ENCODE peak calls at places on chromosome X, in six cellular contexts. J is mesothelial cell of epicardium, B is skeletal muscle cell, G is MCF 10A, L is NCI-H82, S is Peyer's patch. K is an unnamed sample.

GRCh38 chrX:147875866-147876596 is 35.7 kb upstream of the FMR1 start:
- DNase-seq in B (no peak), L (no peak), J (no peak), S (no peak), G (peak; percentile 63), K (no peak)

GRCh38 chrX:102712967-102713677 is 874 bp downstream of the GPRASP2 start:
- DNase-seq in J (no peak), S (peak; percentile 59), B (no peak), L (peak; percentile 64), G (peak; percentile 49), K (peak; percentile 63)

GRCh38 chrX:131225078-131225477 is 64.0 kb downstream of the IGSF1 start:
- DNase-seq in B (no peak), J (no peak), L (no peak), S (no peak), G (no peak), K (no peak)

GRCh38 chrX:136030357-136031225 is 45.4 kb downstream of the SLC9A6 start:
- DNase-seq in B (peak; percentile 39), L (no peak), G (no peak), S (peak; percentile 65), J (no peak), K (peak; percentile 52)

GRCh38 chrX:55187281-55187680 is 32.9 kb upstream of the PAGE5 start:
- DNase-seq in S (no peak), B (no peak), G (peak; percentile 34), L (no peak), J (no peak), K (no peak)

GRCh38 chrX:138001219-138001618 is 435.3 kb downstream of the ZIC3 start:
- DNase-seq in G (no peak), B (no peak), J (no peak), L (no peak), S (no peak), K (no peak)

GRCh38 chrX:31124536-31124935 is 52.7 kb upstream of the FTHL17 start:
- DNase-seq in G (peak; percentile 8), J (no peak), L (peak; percentile 22), S (no peak), B (no peak), K (no peak)

GRCh38 chrX:149248073-149248625 is 257.0 kb downstream of the IDS start:
- DNase-seq in S (no peak), L (no peak), G (peak; percentile 40), B (peak; percentile 72), J (no peak), K (no peak)

GRCh38 chrX:63513825-63514574 is 162.9 kb upstream of the SPIN4 start:
- DNase-seq in J (no peak), G (peak; percentile 36), S (no peak), B (peak; percentile 69), L (no peak), K (no peak)

GRCh38 chrX:79366888-79367749 is at the start of gene ITM2A:
- DNase-seq in J (peak; percentile 17), L (peak; percentile 7), B (no peak), G (no peak), S (peak; percentile 75), K (peak; percentile 48)

GRCh38 chrX:1316527-1316926 is 20.1 kb upstream of the IL3RA start:
- DNase-seq in L (no peak), S (peak; percentile 65), G (no peak), J (no peak), B (no peak), K (no peak)

GRCh38 chrX:21661316-21661715 is 3.2 kb upstream of the KLHL34 start:
- DNase-seq in J (no peak), G (no peak), B (no peak), S (no peak), L (no peak), K (no peak)

GRCh38 chrX:1657367-1658082 is 42.7 kb downstream of the ASMT start:
- DNase-seq in L (peak; percentile 81), B (peak; percentile 4), S (peak; percentile 70), J (no peak), G (peak; percentile 57), K (no peak)

GRCh38 chrX:152915541-152916241 is 17.8 kb downstream of the ZNF185 start:
- DNase-seq in S (no peak), B (peak; percentile 43), L (peak; percentile 69), J (no peak), G (peak; percentile 29), K (no peak)

GRCh38 chrX:153539171-153539978 is 21.9 kb downstream of the ATP2B3 start:
- DNase-seq in L (peak; percentile 89), G (peak; percentile 55), S (peak; percentile 77), B (no peak), J (peak; percentile 46), K (peak; percentile 75)

GRCh38 chrX:37830371-37830770 is 17.0 kb downstream of the DYNLT3 start:
- DNase-seq in J (no peak), S (no peak), B (no peak), L (no peak), G (no peak), K (no peak)

GRCh38 chrX:43165343-43165920 is 387.5 kb upstream of the PPP1R2C start:
- DNase-seq in B (no peak), J (no peak), S (no peak), G (no peak), L (no peak), K (no peak)